ENCODE peak calls at places on chromosomes 2 and 18, in four cellular contexts. One of them, this sample, is unnamed.

GRCh38 chr18:41642756-41643155 is 312.3 kb upstream of the PIK3C3 start:
- DNase-seq in right cardiac atrium: no peak
- DNase-seq in hepatocyte: no peak
- DNase-seq in heart right ventricle: no peak
- DNase-seq in this sample: no peak

GRCh38 chr2:2573658-2574293 is 242.7 kb upstream of the MYT1L start:
- DNase-seq in right cardiac atrium: no peak
- DNase-seq in hepatocyte: no peak
- DNase-seq in heart right ventricle: no peak
- DNase-seq in this sample: no peak

GRCh38 chr2:1863861-1864260 is 119.5 kb upstream of the PXDN start:
- DNase-seq in right cardiac atrium: no peak
- DNase-seq in hepatocyte: no peak
- DNase-seq in heart right ventricle: no peak
- DNase-seq in this sample: no peak

GRCh38 chr2:17877811-17878221 is 651 bp upstream of the KCNS3 start:
- DNase-seq in right cardiac atrium: no peak
- DNase-seq in hepatocyte: peak; percentile 32
- DNase-seq in heart right ventricle: peak; percentile 18
- DNase-seq in this sample: no peak

GRCh38 chr2:20169796-20170467 is 55.0 kb downstream of the SDC1 start:
- DNase-seq in right cardiac atrium: no peak
- DNase-seq in hepatocyte: no peak
- DNase-seq in heart right ventricle: no peak
- DNase-seq in this sample: no peak

GRCh38 chr2:188601927-188602326 is 310.3 kb downstream of the GULP1 start:
- DNase-seq in right cardiac atrium: no peak
- DNase-seq in hepatocyte: no peak
- DNase-seq in heart right ventricle: no peak
- DNase-seq in this sample: no peak

GRCh38 chr2:239831272-239831731 is 193.8 kb downstream of the NDUFA10 start:
- DNase-seq in right cardiac atrium: no peak
- DNase-seq in hepatocyte: no peak
- DNase-seq in heart right ventricle: no peak
- DNase-seq in this sample: peak; percentile 10

GRCh38 chr2:11234309-11234708 is 79.0 kb downstream of the SLC66A3 start:
- DNase-seq in right cardiac atrium: no peak
- DNase-seq in hepatocyte: no peak
- DNase-seq in heart right ventricle: no peak
- DNase-seq in this sample: no peak

GRCh38 chr18:55076643-55077218 is 117.5 kb upstream of the CCDC68 start:
- DNase-seq in right cardiac atrium: no peak
- DNase-seq in hepatocyte: no peak
- DNase-seq in heart right ventricle: no peak
- DNase-seq in this sample: no peak

GRCh38 chr2:110866496-110866895 is 134.1 kb downstream of the ACOXL start:
- DNase-seq in right cardiac atrium: no peak
- DNase-seq in hepatocyte: no peak
- DNase-seq in heart right ventricle: no peak
- DNase-seq in this sample: no peak

GRCh38 chr2:8876628-8877027 is 39.2 kb upstream of the KIDINS220 start:
- DNase-seq in right cardiac atrium: no peak
- DNase-seq in hepatocyte: no peak
- DNase-seq in heart right ventricle: no peak
- DNase-seq in this sample: no peak

GRCh38 chr2:236955675-236956618 is 129.7 kb upstream of the COPS8 start:
- DNase-seq in right cardiac atrium: no peak
- DNase-seq in hepatocyte: peak; percentile 66
- DNase-seq in heart right ventricle: no peak
- DNase-seq in this sample: no peak

GRCh38 chr2:7034313-7034712 is 117.1 kb downstream of the RNF144A start:
- DNase-seq in right cardiac atrium: no peak
- DNase-seq in hepatocyte: peak; percentile 35
- DNase-seq in heart right ventricle: no peak
- DNase-seq in this sample: no peak

GRCh38 chr2:235908826-235909225 is 259.4 kb downstream of the GBX2 start:
- DNase-seq in right cardiac atrium: no peak
- DNase-seq in hepatocyte: no peak
- DNase-seq in heart right ventricle: no peak
- DNase-seq in this sample: no peak

GRCh38 chr2:173254659-173255058 is 100.0 kb upstream of the CDCA7 start:
- DNase-seq in right cardiac atrium: no peak
- DNase-seq in hepatocyte: no peak
- DNase-seq in heart right ventricle: no peak
- DNase-seq in this sample: no peak

GRCh38 chr2:195612515-195613495 is 44.2 kb upstream of the SLC39A10 start:
- DNase-seq in right cardiac atrium: no peak
- DNase-seq in hepatocyte: peak; percentile 71
- DNase-seq in heart right ventricle: no peak
- DNase-seq in this sample: no peak

GRCh38 chr2:197675711-197676188 is 363 bp upstream of the RFTN2 start:
- DNase-seq in right cardiac atrium: no peak
- DNase-seq in hepatocyte: peak; percentile 41
- DNase-seq in heart right ventricle: no peak
- DNase-seq in this sample: peak; percentile 34

GRCh38 chr2:133324150-133324561 is 244.1 kb downstream of the NCKAP5 start:
- DNase-seq in right cardiac atrium: no peak
- DNase-seq in hepatocyte: no peak
- DNase-seq in heart right ventricle: no peak
- DNase-seq in this sample: no peak

GRCh38 chr18:65907281-65907680 is 156.5 kb downstream of the CDH7 start:
- DNase-seq in right cardiac atrium: no peak
- DNase-seq in hepatocyte: no peak
- DNase-seq in heart right ventricle: no peak
- DNase-seq in this sample: no peak

GRCh38 chr2:159982270-159982669 is 80.1 kb downstream of the PLA2R1 start:
- DNase-seq in right cardiac atrium: no peak
- DNase-seq in hepatocyte: peak; percentile 19
- DNase-seq in heart right ventricle: no peak
- DNase-seq in this sample: no peak

GRCh38 chr18:58581265-58581664 is 47.6 kb downstream of the ALPK2 start:
- DNase-seq in right cardiac atrium: no peak
- DNase-seq in hepatocyte: no peak
- DNase-seq in heart right ventricle: no peak
- DNase-seq in this sample: no peak

GRCh38 chr18:42614619-42615293 is 500.7 kb downstream of the RIT2 start:
- DNase-seq in right cardiac atrium: no peak
- DNase-seq in hepatocyte: peak; percentile 9
- DNase-seq in heart right ventricle: no peak
- DNase-seq in this sample: no peak

GRCh38 chr2:42714686-42715085 is 49.2 kb downstream of the OXER1 start:
- DNase-seq in right cardiac atrium: no peak
- DNase-seq in hepatocyte: no peak
- DNase-seq in heart right ventricle: no peak
- DNase-seq in this sample: no peak

GRCh38 chr2:10212827-10213226 is 89.9 kb upstream of the HPCAL1 start:
- DNase-seq in right cardiac atrium: no peak
- DNase-seq in hepatocyte: no peak
- DNase-seq in heart right ventricle: no peak
- DNase-seq in this sample: no peak

GRCh38 chr2:162118166-162119031 is 33.6 kb downstream of the GCG start:
- DNase-seq in right cardiac atrium: peak; percentile 37
- DNase-seq in hepatocyte: no peak
- DNase-seq in heart right ventricle: peak; percentile 25
- DNase-seq in this sample: no peak

GRCh38 chr2:196415384-196415783 is 224.1 kb upstream of the CCDC150 start:
- DNase-seq in right cardiac atrium: no peak
- DNase-seq in hepatocyte: no peak
- DNase-seq in heart right ventricle: no peak
- DNase-seq in this sample: no peak

GRCh38 chr2:64296695-64297346 is 152.6 kb upstream of the PELI1 start:
- DNase-seq in right cardiac atrium: no peak
- DNase-seq in hepatocyte: no peak
- DNase-seq in heart right ventricle: no peak
- DNase-seq in this sample: no peak

GRCh38 chr2:217601601-217602000 is 401.2 kb downstream of the TNS1 start:
- DNase-seq in right cardiac atrium: no peak
- DNase-seq in hepatocyte: no peak
- DNase-seq in heart right ventricle: no peak
- DNase-seq in this sample: no peak

GRCh38 chr18:43596106-43596712 is 318.9 kb upstream of the SYT4 start:
- DNase-seq in right cardiac atrium: no peak
- DNase-seq in hepatocyte: peak; percentile 36
- DNase-seq in heart right ventricle: no peak
- DNase-seq in this sample: no peak

GRCh38 chr18:56565059-56565458 is 73.3 kb downstream of the TXNL1 start:
- DNase-seq in right cardiac atrium: no peak
- DNase-seq in hepatocyte: no peak
- DNase-seq in heart right ventricle: no peak
- DNase-seq in this sample: no peak

DNA sequence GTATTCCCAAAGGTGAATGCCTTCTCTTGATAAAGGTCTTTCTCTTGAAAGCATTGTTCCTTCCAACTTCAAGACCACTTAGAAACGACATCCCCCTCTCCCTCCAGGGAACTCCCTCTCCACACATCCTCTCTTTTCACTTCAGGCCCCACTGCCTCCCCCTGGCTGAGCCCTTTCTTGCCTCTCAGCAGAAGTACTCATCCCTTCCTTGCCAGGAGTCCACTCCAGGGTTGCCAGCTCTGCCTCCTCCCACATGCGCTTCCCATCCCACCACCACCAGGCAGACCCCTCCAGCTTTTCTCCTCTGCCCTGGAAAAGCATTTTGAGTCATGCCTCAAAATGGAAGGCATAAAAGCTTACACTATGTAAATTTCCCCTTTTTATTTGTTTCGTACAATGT is 126.3 kb upstream of the SALL3 start:
- DNase-seq in right cardiac atrium: no peak
- DNase-seq in hepatocyte: no peak
- DNase-seq in heart right ventricle: no peak
- DNase-seq in this sample: no peak
- H3K4me3 ChIP-seq in right cardiac atrium: no peak overlapping the region
- H3K4me3 ChIP-seq in hepatocyte: no peak overlapping the region
- H3K4me3 ChIP-seq in heart right ventricle: no peak overlapping the region
- H3K4me3 ChIP-seq in this sample: no peak overlapping the region

DNA sequence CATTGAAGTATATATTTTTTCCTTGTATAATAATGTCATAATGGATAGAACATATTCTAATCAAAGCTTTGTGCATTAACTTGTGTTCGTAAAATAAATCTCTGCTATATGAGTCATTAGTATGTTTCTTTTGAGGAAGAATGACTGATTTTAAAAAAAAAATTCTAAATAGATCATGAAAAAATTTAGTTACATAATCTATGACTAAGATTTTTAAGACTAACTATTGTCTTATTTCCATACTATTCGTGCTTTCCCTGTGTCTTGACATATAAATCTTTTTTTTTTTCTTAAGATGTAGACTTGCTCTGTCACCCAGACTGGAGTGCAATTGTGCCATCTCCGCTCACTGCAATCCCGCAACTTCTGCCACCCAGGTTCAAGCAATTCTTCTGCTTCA is 226.1 kb downstream of the DSEL start:
- DNase-seq in right cardiac atrium: no peak
- DNase-seq in hepatocyte: no peak
- DNase-seq in heart right ventricle: no peak
- DNase-seq in this sample: no peak
- H3K4me1 ChIP-seq in right cardiac atrium: no peaks in the 10 kb centered on the region
- H3K4me1 ChIP-seq in hepatocyte: no peaks in the 10 kb centered on the region
- H3K4me1 ChIP-seq in heart right ventricle: no peaks in the 10 kb centered on the region
- H3K4me1 ChIP-seq in this sample: no peaks in the 10 kb centered on the region

GRCh38 chr18:36843784-36844183 is 14.9 kb downstream of the KIAA1328 start:
- DNase-seq in right cardiac atrium: no peak
- DNase-seq in hepatocyte: no peak
- DNase-seq in heart right ventricle: no peak
- DNase-seq in this sample: no peak

GRCh38 chr18:36839835-36840234 is 10.9 kb downstream of the KIAA1328 start:
- DNase-seq in right cardiac atrium: no peak
- DNase-seq in hepatocyte: no peak
- DNase-seq in heart right ventricle: no peak
- DNase-seq in this sample: no peak

GRCh38 chr18:36848609-36849008 is 19.7 kb downstream of the KIAA1328 start:
- DNase-seq in right cardiac atrium: no peak
- DNase-seq in hepatocyte: no peak
- DNase-seq in heart right ventricle: no peak
- DNase-seq in this sample: no peak

DNA sequence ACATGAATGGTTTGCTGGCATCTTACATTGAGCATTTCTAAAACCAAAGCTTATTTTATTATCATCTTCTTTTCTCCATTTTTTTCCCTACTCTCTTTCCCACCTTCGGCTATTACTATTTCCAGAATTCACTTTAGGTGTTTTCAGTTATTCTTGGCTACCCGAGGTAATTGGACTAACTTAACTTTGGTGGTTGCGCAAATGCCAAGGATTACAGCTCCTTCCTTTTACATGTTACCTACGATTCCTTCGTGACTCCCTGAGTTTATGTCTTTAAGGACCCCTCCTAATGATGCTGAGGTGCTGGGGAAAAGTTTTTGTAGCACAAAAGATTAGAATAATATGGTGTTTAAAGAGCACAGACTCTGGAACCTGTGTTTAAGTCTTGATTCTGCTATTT is 14.3 kb downstream of the KIAA1328 start:
- DNase-seq in right cardiac atrium: no peak
- DNase-seq in hepatocyte: no peak
- DNase-seq in heart right ventricle: no peak
- DNase-seq in this sample: no peak
- H3K4me3 ChIP-seq in right cardiac atrium: no peak overlapping the region
- H3K4me3 ChIP-seq in hepatocyte: no peak overlapping the region
- H3K4me3 ChIP-seq in heart right ventricle: no peak overlapping the region
- H3K4me3 ChIP-seq in this sample: no peak overlapping the region

DNA sequence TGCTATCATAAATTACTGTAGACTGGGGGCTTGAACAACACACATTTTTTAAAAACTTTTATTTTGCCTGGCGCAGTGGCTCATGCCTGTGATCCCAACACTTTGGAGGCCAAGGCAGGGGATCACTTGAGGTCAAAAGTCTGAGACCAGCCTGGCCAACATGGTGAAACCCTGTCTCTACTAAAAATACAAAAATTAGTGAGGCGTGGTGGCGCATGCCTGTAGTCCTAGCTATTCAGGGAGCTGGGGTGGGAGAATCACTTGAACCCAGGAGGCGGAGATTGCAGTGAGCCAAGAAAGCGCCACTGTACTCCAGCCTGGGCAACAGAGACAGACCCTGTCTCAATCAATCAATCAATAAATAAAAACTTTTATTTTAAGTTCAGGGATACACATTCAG is 9.1 kb downstream of the KCNK3 start:
- DNase-seq in right cardiac atrium: no peak
- DNase-seq in hepatocyte: no peak
- DNase-seq in heart right ventricle: no peak
- DNase-seq in this sample: no peak
- H3K4me1 ChIP-seq in right cardiac atrium: peaks cover 9% of the 10 kb centered on the region
- H3K4me1 ChIP-seq in hepatocyte: peaks cover 3% of the 10 kb centered on the region
- H3K4me1 ChIP-seq in heart right ventricle: no peaks in the 10 kb centered on the region
- H3K4me1 ChIP-seq in this sample: no peaks in the 10 kb centered on the region